ENCODE peak calls at places on chromosomes 4 and X, in six cellular contexts. One of them, this sample, is unnamed.

GRCh38 chrX:3175659-3176438 is 134.6 kb downstream of the ARSF start:
- DNase-seq in AG04449: no peak
- DNase-seq in Calu3: no peak
- DNase-seq in WTC11: no peak
- DNase-seq in psoas muscle: no peak
- DNase-seq in endothelial cell of umbilical vein: no peak
- DNase-seq in this sample: no peak

GRCh38 chr4:147814334-147814733 is 82.4 kb downstream of the ARHGAP10 start:
- DNase-seq in AG04449: no peak
- DNase-seq in Calu3: no peak
- DNase-seq in WTC11: no peak
- DNase-seq in psoas muscle: no peak
- DNase-seq in endothelial cell of umbilical vein: no peak
- DNase-seq in this sample: no peak

GRCh38 chr4:137611998-137612700 is 79.9 kb upstream of the PCDH18 start:
- DNase-seq in AG04449: no peak
- DNase-seq in Calu3: no peak
- DNase-seq in WTC11: no peak
- DNase-seq in psoas muscle: no peak
- DNase-seq in endothelial cell of umbilical vein: no peak
- DNase-seq in this sample: no peak

GRCh38 chr4:95095352-95095974 is 337.7 kb downstream of the BMPR1B start:
- DNase-seq in AG04449: no peak
- DNase-seq in Calu3: peak
- DNase-seq in WTC11: no peak
- DNase-seq in psoas muscle: no peak
- DNase-seq in endothelial cell of umbilical vein: peak
- DNase-seq in this sample: no peak

GRCh38 chr4:102678107-102678506 is 82.7 kb downstream of the MANBA start:
- DNase-seq in AG04449: no peak
- DNase-seq in Calu3: no peak
- DNase-seq in WTC11: no peak
- DNase-seq in psoas muscle: no peak
- DNase-seq in endothelial cell of umbilical vein: no peak
- DNase-seq in this sample: no peak

GRCh38 chrX:136146614-136147319 is 566 bp upstream of the FHL1 start:
- DNase-seq in AG04449: no peak
- DNase-seq in Calu3: no peak
- DNase-seq in WTC11: peak
- DNase-seq in psoas muscle: peak
- DNase-seq in endothelial cell of umbilical vein: peak
- DNase-seq in this sample: no peak

GRCh38 chr4:48939785-48940184 is 33.2 kb upstream of the OCIAD2 start:
- DNase-seq in AG04449: peak
- DNase-seq in Calu3: peak
- DNase-seq in WTC11: no peak
- DNase-seq in psoas muscle: no peak
- DNase-seq in endothelial cell of umbilical vein: peak
- DNase-seq in this sample: no peak

GRCh38 chr4:37453004-37453360 is 208.4 kb downstream of the NWD2 start:
- DNase-seq in AG04449: no peak
- DNase-seq in Calu3: peak
- DNase-seq in WTC11: peak
- DNase-seq in psoas muscle: no peak
- DNase-seq in endothelial cell of umbilical vein: peak
- DNase-seq in this sample: peak

GRCh38 chr4:110198472-110199419 is at the start of gene ELOVL6:
- DNase-seq in AG04449: no peak
- DNase-seq in Calu3: peak
- DNase-seq in WTC11: peak
- DNase-seq in psoas muscle: peak
- DNase-seq in endothelial cell of umbilical vein: peak
- DNase-seq in this sample: peak

GRCh38 chr4:56424697-56425514 is 10.5 kb downstream of the PPAT start:
- DNase-seq in AG04449: no peak
- DNase-seq in Calu3: peak
- DNase-seq in WTC11: no peak
- DNase-seq in psoas muscle: no peak
- DNase-seq in endothelial cell of umbilical vein: peak
- DNase-seq in this sample: peak

GRCh38 chr4:105807496-105807895 is 87.8 kb upstream of the NPNT start:
- DNase-seq in AG04449: no peak
- DNase-seq in Calu3: no peak
- DNase-seq in WTC11: no peak
- DNase-seq in psoas muscle: no peak
- DNase-seq in endothelial cell of umbilical vein: no peak
- DNase-seq in this sample: no peak

GRCh38 chr4:94653095-94653649 is 104.6 kb upstream of the BMPR1B start:
- DNase-seq in AG04449: no peak
- DNase-seq in Calu3: no peak
- DNase-seq in WTC11: no peak
- DNase-seq in psoas muscle: no peak
- DNase-seq in endothelial cell of umbilical vein: no peak
- DNase-seq in this sample: peak

GRCh38 chr4:8649631-8650261 is 57.2 kb downstream of the CPZ start:
- DNase-seq in AG04449: no peak
- DNase-seq in Calu3: no peak
- DNase-seq in WTC11: no peak
- DNase-seq in psoas muscle: no peak
- DNase-seq in endothelial cell of umbilical vein: no peak
- DNase-seq in this sample: no peak

GRCh38 chrX:649166-649565 is 18.6 kb downstream of the SHOX start:
- DNase-seq in AG04449: no peak
- DNase-seq in Calu3: no peak
- DNase-seq in WTC11: no peak
- DNase-seq in psoas muscle: no peak
- DNase-seq in endothelial cell of umbilical vein: no peak
- DNase-seq in this sample: no peak

GRCh38 chrX:9897761-9898161 is 69.4 kb upstream of the CLDN34 start:
- DNase-seq in AG04449: peak
- DNase-seq in Calu3: no peak
- DNase-seq in WTC11: no peak
- DNase-seq in psoas muscle: no peak
- DNase-seq in endothelial cell of umbilical vein: no peak
- DNase-seq in this sample: no peak

GRCh38 chrX:11532291-11533075 is 133.2 kb downstream of the ARHGAP6 start:
- DNase-seq in AG04449: no peak
- DNase-seq in Calu3: no peak
- DNase-seq in WTC11: peak
- DNase-seq in psoas muscle: no peak
- DNase-seq in endothelial cell of umbilical vein: no peak
- DNase-seq in this sample: no peak

GRCh38 chr4:143294310-143294709 is 42.4 kb upstream of the GAB1 start:
- DNase-seq in AG04449: no peak
- DNase-seq in Calu3: no peak
- DNase-seq in WTC11: no peak
- DNase-seq in psoas muscle: peak
- DNase-seq in endothelial cell of umbilical vein: no peak
- DNase-seq in this sample: peak

GRCh38 chrX:16444353-16444752 is 205.6 kb upstream of the S100G start:
- DNase-seq in AG04449: no peak
- DNase-seq in Calu3: no peak
- DNase-seq in WTC11: no peak
- DNase-seq in psoas muscle: peak
- DNase-seq in endothelial cell of umbilical vein: no peak
- DNase-seq in this sample: no peak

GRCh38 chr4:108170729-108171540 is 2.2 kb upstream of the LEF1 start:
- DNase-seq in AG04449: no peak
- DNase-seq in Calu3: no peak
- DNase-seq in WTC11: no peak
- DNase-seq in psoas muscle: no peak
- DNase-seq in endothelial cell of umbilical vein: peak
- DNase-seq in this sample: no peak

DNA sequence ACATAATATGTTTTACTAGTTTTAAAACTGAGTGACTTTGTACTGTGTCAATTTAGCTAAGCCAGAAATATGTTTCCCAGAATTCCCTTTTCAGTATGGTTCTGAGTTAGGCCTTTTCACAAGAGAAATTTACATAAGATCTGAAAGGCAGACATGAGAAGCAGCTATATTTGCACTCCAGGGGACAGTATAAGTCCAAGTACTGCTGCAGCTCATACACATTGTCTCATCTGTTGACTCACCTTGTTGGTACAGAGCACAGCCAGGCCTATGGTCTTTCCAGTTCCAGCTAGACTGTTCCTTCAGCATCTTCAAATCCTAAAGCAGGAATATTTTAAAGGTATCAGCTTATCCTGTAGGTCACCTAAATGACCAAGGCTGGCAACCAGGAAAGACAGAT is 53.5 kb downstream of the BMP3 start:
- DNase-seq in AG04449: no peak
- DNase-seq in Calu3: no peak
- DNase-seq in WTC11: no peak
- DNase-seq in psoas muscle: no peak
- DNase-seq in endothelial cell of umbilical vein: no peak
- DNase-seq in this sample: no peak
- TF ChIP-seq CTCF in AG04449: peak
- TF ChIP-seq CTCF in Calu3: no peak
- TF ChIP-seq CTCF in WTC11: no peak
- TF ChIP-seq CTCF in psoas muscle: no peak
- TF ChIP-seq CTCF in endothelial cell of umbilical vein: no peak
- TF ChIP-seq CTCF in this sample: no peak

DNA sequence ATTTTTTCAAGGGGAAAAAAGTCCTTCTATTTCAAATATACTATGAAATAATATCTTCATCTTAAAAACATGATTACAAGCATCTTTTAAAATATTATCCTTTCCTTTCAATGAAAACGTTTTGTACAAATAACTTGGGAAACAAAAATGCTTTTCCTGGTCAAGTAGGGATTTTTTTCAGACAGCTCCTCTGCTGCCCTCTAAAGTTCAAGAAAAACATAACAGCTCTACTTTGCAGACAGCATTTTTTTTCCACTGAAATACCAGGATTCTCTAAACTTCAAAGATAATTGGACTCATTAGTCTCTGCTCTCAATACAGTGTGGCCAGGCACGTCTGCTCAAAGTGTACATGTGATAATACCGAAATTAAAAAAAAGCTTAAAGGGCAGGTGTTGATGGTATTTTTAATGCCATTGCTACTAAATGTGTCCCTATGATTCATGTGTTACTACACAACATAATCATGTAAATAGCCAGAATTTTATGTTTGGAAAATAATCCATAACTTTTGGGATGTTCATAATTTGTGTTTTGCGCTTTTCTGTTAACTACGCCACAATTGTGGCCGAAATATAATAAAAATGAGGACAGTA is 479.0 kb downstream of the KCNIP4 start:
- DNase-seq in AG04449: no peak
- DNase-seq in Calu3: no peak
- DNase-seq in WTC11: no peak
- DNase-seq in psoas muscle: no peak
- DNase-seq in endothelial cell of umbilical vein: peak
- DNase-seq in this sample: no peak
- TF ChIP-seq CTCF in AG04449: peak
- TF ChIP-seq CTCF in Calu3: no peak
- TF ChIP-seq CTCF in WTC11: peak
- TF ChIP-seq CTCF in psoas muscle: no peak
- TF ChIP-seq CTCF in endothelial cell of umbilical vein: peak
- TF ChIP-seq CTCF in this sample: peak

GRCh38 chrX:119672252-119672825 is 20.6 kb downstream of the SEPTIN6 start:
- DNase-seq in AG04449: no peak
- DNase-seq in Calu3: peak
- DNase-seq in WTC11: no peak
- DNase-seq in psoas muscle: no peak
- DNase-seq in endothelial cell of umbilical vein: no peak
- DNase-seq in this sample: no peak
- TF ChIP-seq CTCF in AG04449: no peak
- TF ChIP-seq CTCF in Calu3: no peak
- TF ChIP-seq CTCF in WTC11: no peak
- TF ChIP-seq CTCF in psoas muscle: no peak
- TF ChIP-seq CTCF in endothelial cell of umbilical vein: no peak
- TF ChIP-seq CTCF in this sample: no peak

GRCh38 chr4:123234966-123235365 is 161.6 kb upstream of the SPRY1 start:
- DNase-seq in AG04449: no peak
- DNase-seq in Calu3: no peak
- DNase-seq in WTC11: no peak
- DNase-seq in psoas muscle: no peak
- DNase-seq in endothelial cell of umbilical vein: no peak
- DNase-seq in this sample: no peak

GRCh38 chr4:123235431-123235830 is 161.2 kb upstream of the SPRY1 start:
- DNase-seq in AG04449: peak
- DNase-seq in Calu3: no peak
- DNase-seq in WTC11: no peak
- DNase-seq in psoas muscle: no peak
- DNase-seq in endothelial cell of umbilical vein: no peak
- DNase-seq in this sample: no peak

GRCh38 chr4:123233409-123233808 is 163.2 kb upstream of the SPRY1 start:
- DNase-seq in AG04449: no peak
- DNase-seq in Calu3: no peak
- DNase-seq in WTC11: no peak
- DNase-seq in psoas muscle: no peak
- DNase-seq in endothelial cell of umbilical vein: peak
- DNase-seq in this sample: no peak

GRCh38 chr4:123230061-123230460 is 166.5 kb upstream of the SPRY1 start:
- DNase-seq in AG04449: no peak
- DNase-seq in Calu3: no peak
- DNase-seq in WTC11: no peak
- DNase-seq in psoas muscle: no peak
- DNase-seq in endothelial cell of umbilical vein: no peak
- DNase-seq in this sample: no peak

DNA sequence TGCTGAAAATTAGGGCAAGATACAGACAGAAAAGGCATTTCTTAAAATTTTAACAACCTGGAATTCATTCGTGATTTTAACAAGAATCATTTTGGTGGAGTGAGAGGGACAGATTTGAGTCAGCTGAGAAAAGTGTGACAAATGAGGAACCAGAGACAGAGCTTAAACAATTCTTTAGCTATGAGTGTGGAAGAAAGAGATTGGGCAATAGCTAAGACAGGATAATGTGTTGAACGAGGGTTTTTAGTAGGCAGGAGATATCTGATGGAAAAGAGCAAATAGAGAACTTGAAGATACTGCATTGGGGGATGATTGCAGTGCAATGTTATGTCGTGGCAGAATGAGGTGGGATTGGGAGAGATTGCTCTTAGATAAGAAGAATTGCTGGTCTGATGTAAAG is 164.2 kb upstream of the SPRY1 start:
- DNase-seq in AG04449: peak
- DNase-seq in Calu3: no peak
- DNase-seq in WTC11: no peak
- DNase-seq in psoas muscle: no peak
- DNase-seq in endothelial cell of umbilical vein: peak
- DNase-seq in this sample: no peak
- TF ChIP-seq CTCF in AG04449: no peak
- TF ChIP-seq CTCF in Calu3: no peak
- TF ChIP-seq CTCF in WTC11: no peak
- TF ChIP-seq CTCF in psoas muscle: no peak
- TF ChIP-seq CTCF in endothelial cell of umbilical vein: no peak
- TF ChIP-seq CTCF in this sample: no peak

DNA sequence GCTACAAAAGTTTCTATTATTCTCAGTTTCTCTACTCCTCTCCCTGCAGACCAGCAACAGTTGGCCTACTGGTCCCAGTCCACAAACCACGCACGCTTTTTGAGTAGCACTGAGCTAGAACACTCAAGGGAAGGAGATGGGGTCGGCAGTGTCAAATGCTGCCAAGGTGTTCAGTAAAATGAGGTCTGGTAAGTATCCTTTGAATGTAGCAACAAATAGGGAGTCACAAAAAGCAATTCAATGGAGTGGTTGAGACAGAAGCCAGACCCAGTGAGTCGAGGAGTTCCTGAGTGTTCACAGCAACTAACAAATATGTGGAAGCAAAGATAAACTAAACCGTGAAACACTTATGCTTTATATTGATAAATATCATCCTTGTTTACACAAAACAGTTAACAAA is 355.7 kb downstream of the MID1IP1 start:
- DNase-seq in AG04449: no peak
- DNase-seq in Calu3: no peak
- DNase-seq in WTC11: no peak
- DNase-seq in psoas muscle: no peak
- DNase-seq in endothelial cell of umbilical vein: no peak
- DNase-seq in this sample: no peak
- TF ChIP-seq CTCF in AG04449: no peak
- TF ChIP-seq CTCF in Calu3: no peak
- TF ChIP-seq CTCF in WTC11: no peak
- TF ChIP-seq CTCF in psoas muscle: no peak
- TF ChIP-seq CTCF in endothelial cell of umbilical vein: no peak
- TF ChIP-seq CTCF in this sample: no peak